ENCODE peak calls at places on chromosomes 3 and 15, in eight cellular contexts. One of them, this sample, is unnamed.

GRCh38 chr3:66797916-66798560 is 200.1 kb upstream of the KBTBD8 start:
- DNase-seq in tibial nerve: no peak
- DNase-seq in fibroblast of lung: peak
- DNase-seq in cardiac fibroblast: peak
- DNase-seq in tibial artery: peak
- DNase-seq in fibroblast of mammary gland: peak
- DNase-seq in lung: peak
- DNase-seq in thoracic aorta: no peak
- DNase-seq in this sample: peak

GRCh38 chr3:13141991-13142412 is 68.8 kb upstream of the IQSEC1 start:
- DNase-seq in tibial nerve: no peak
- DNase-seq in fibroblast of lung: peak
- DNase-seq in cardiac fibroblast: peak
- DNase-seq in tibial artery: peak
- DNase-seq in fibroblast of mammary gland: peak
- DNase-seq in lung: no peak
- DNase-seq in thoracic aorta: no peak
- DNase-seq in this sample: peak

GRCh38 chr15:92101706-92102434 is 248.4 kb downstream of the SLCO3A1 start:
- DNase-seq in tibial nerve: no peak
- DNase-seq in fibroblast of lung: no peak
- DNase-seq in cardiac fibroblast: no peak
- DNase-seq in tibial artery: no peak
- DNase-seq in fibroblast of mammary gland: no peak
- DNase-seq in lung: no peak
- DNase-seq in thoracic aorta: no peak
- DNase-seq in this sample: no peak

GRCh38 chr3:108123326-108123725 is 32.5 kb upstream of the CD47 start:
- DNase-seq in tibial nerve: no peak
- DNase-seq in fibroblast of lung: no peak
- DNase-seq in cardiac fibroblast: no peak
- DNase-seq in tibial artery: no peak
- DNase-seq in fibroblast of mammary gland: no peak
- DNase-seq in lung: no peak
- DNase-seq in thoracic aorta: no peak
- DNase-seq in this sample: no peak

GRCh38 chr3:126911162-126912026 is 71.5 kb upstream of the PLXNA1 start:
- DNase-seq in tibial nerve: no peak
- DNase-seq in fibroblast of lung: peak
- DNase-seq in cardiac fibroblast: peak
- DNase-seq in tibial artery: peak
- DNase-seq in fibroblast of mammary gland: peak
- DNase-seq in lung: peak
- DNase-seq in thoracic aorta: no peak
- DNase-seq in this sample: peak

GRCh38 chr3:14496351-14496750 is 43.8 kb downstream of the GRIP2 start:
- DNase-seq in tibial nerve: no peak
- DNase-seq in fibroblast of lung: no peak
- DNase-seq in cardiac fibroblast: no peak
- DNase-seq in tibial artery: no peak
- DNase-seq in fibroblast of mammary gland: no peak
- DNase-seq in lung: no peak
- DNase-seq in thoracic aorta: no peak
- DNase-seq in this sample: no peak

GRCh38 chr3:182644800-182645433 is 148.4 kb upstream of the ATP11B start:
- DNase-seq in tibial nerve: no peak
- DNase-seq in fibroblast of lung: peak
- DNase-seq in cardiac fibroblast: no peak
- DNase-seq in tibial artery: no peak
- DNase-seq in fibroblast of mammary gland: no peak
- DNase-seq in lung: no peak
- DNase-seq in thoracic aorta: no peak
- DNase-seq in this sample: no peak

GRCh38 chr15:67548862-67549651 is 6.6 kb downstream of the MAP2K5 start:
- DNase-seq in tibial nerve: no peak
- DNase-seq in fibroblast of lung: peak
- DNase-seq in cardiac fibroblast: no peak
- DNase-seq in tibial artery: no peak
- DNase-seq in fibroblast of mammary gland: no peak
- DNase-seq in lung: no peak
- DNase-seq in thoracic aorta: no peak
- DNase-seq in this sample: no peak

GRCh38 chr15:70054884-70055387 is 42.8 kb downstream of the TLE3 start:
- DNase-seq in tibial nerve: no peak
- DNase-seq in fibroblast of lung: no peak
- DNase-seq in cardiac fibroblast: no peak
- DNase-seq in tibial artery: peak
- DNase-seq in fibroblast of mammary gland: no peak
- DNase-seq in lung: no peak
- DNase-seq in thoracic aorta: no peak
- DNase-seq in this sample: no peak

GRCh38 chr3:32374788-32375595 is 16.7 kb upstream of the CMTM7 start:
- DNase-seq in tibial nerve: peak
- DNase-seq in fibroblast of lung: peak
- DNase-seq in cardiac fibroblast: peak
- DNase-seq in tibial artery: peak
- DNase-seq in fibroblast of mammary gland: peak
- DNase-seq in lung: peak
- DNase-seq in thoracic aorta: no peak
- DNase-seq in this sample: peak

GRCh38 chr3:46123646-46124045 is 84.5 kb downstream of the CCR1 start:
- DNase-seq in tibial nerve: no peak
- DNase-seq in fibroblast of lung: no peak
- DNase-seq in cardiac fibroblast: no peak
- DNase-seq in tibial artery: no peak
- DNase-seq in fibroblast of mammary gland: no peak
- DNase-seq in lung: no peak
- DNase-seq in thoracic aorta: no peak
- DNase-seq in this sample: no peak

GRCh38 chr3:89851974-89852621 is 744.7 kb downstream of the EPHA3 start:
- DNase-seq in tibial nerve: no peak
- DNase-seq in fibroblast of lung: peak
- DNase-seq in cardiac fibroblast: peak
- DNase-seq in tibial artery: no peak
- DNase-seq in fibroblast of mammary gland: peak
- DNase-seq in lung: no peak
- DNase-seq in thoracic aorta: no peak
- DNase-seq in this sample: peak

GRCh38 chr3:168828014-168828413 is 732.3 kb upstream of the GOLIM4 start:
- DNase-seq in tibial nerve: no peak
- DNase-seq in fibroblast of lung: no peak
- DNase-seq in cardiac fibroblast: no peak
- DNase-seq in tibial artery: no peak
- DNase-seq in fibroblast of mammary gland: no peak
- DNase-seq in lung: no peak
- DNase-seq in thoracic aorta: no peak
- DNase-seq in this sample: no peak

DNA sequence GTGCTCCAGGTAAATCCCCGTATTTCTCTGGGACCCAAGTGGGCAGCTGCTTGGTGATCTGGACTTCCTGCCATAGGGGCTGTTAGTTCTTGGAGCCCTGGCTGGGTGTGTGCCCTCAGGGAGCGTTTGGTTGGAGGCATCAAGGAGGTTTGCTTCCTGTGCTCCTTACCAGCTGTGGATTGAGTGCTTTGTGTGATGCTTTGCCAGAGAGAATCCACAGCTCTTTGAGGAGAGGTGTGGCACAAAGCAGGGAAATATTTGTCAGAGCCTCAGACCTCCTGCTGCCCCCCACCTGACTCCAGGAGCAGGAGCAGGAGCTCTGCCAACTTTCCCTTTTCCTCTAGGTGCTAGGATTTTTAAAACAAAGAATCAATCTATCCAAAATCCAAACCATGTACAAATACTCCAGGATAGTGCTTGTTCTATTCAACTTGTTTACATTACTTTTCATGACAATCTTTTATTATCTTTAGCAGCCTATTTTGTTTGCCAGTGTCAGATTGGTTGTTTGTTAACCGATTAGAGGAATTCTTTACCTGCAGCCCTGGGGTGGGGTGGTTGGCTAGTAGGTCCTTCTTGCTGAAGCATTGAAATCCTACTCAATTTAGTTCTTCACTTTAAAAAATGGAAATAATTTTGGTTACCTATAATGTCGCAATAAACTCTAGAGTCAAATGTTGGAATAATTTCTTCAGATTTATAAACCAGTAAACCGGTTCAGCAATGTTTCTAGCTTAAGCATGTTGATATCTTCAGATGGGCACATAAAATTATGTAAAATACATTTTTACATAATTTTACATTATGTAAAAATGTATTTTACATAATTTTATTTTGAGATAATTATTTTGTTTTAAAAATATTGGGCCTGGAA is 2.5 kb downstream of the CTDSPL start:
- DNase-seq in tibial nerve: no peak
- DNase-seq in fibroblast of lung: no peak
- DNase-seq in cardiac fibroblast: no peak
- DNase-seq in tibial artery: no peak
- DNase-seq in fibroblast of mammary gland: no peak
- DNase-seq in lung: no peak
- DNase-seq in thoracic aorta: no peak
- DNase-seq in this sample: no peak
- H3K4me3 ChIP-seq in tibial nerve: peak
- H3K4me3 ChIP-seq in fibroblast of lung: peak
- H3K4me3 ChIP-seq in cardiac fibroblast: no peak
- H3K4me3 ChIP-seq in tibial artery: peak
- H3K4me3 ChIP-seq in fibroblast of mammary gland: no peak
- H3K4me3 ChIP-seq in lung: no peak
- H3K4me3 ChIP-seq in thoracic aorta: peak
- H3K4me3 ChIP-seq in this sample: no peak

GRCh38 chr3:60431599-60431958 is 819.7 kb downstream of the FHIT start:
- DNase-seq in tibial nerve: no peak
- DNase-seq in fibroblast of lung: peak
- DNase-seq in cardiac fibroblast: peak
- DNase-seq in tibial artery: no peak
- DNase-seq in fibroblast of mammary gland: peak
- DNase-seq in lung: no peak
- DNase-seq in thoracic aorta: no peak
- DNase-seq in this sample: peak
- TF ChIP-seq CTCF in tibial nerve: no peak
- TF ChIP-seq CTCF in fibroblast of lung: peak
- TF ChIP-seq CTCF in cardiac fibroblast: no peak
- TF ChIP-seq CTCF in tibial artery: no peak
- TF ChIP-seq CTCF in fibroblast of mammary gland: peak
- TF ChIP-seq CTCF in lung: no peak
- TF ChIP-seq CTCF in thoracic aorta: no peak
- TF ChIP-seq CTCF in this sample: peak

GRCh38 chr15:85581495-85581894 is 201.1 kb downstream of the AKAP13 start:
- DNase-seq in tibial nerve: no peak
- DNase-seq in fibroblast of lung: no peak
- DNase-seq in cardiac fibroblast: peak
- DNase-seq in tibial artery: peak
- DNase-seq in fibroblast of mammary gland: peak
- DNase-seq in lung: no peak
- DNase-seq in thoracic aorta: no peak
- DNase-seq in this sample: peak
- H3K4me3 ChIP-seq in tibial nerve: peak
- H3K4me3 ChIP-seq in fibroblast of lung: no peak
- H3K4me3 ChIP-seq in cardiac fibroblast: no peak
- H3K4me3 ChIP-seq in tibial artery: peak
- H3K4me3 ChIP-seq in fibroblast of mammary gland: no peak
- H3K4me3 ChIP-seq in lung: no peak
- H3K4me3 ChIP-seq in thoracic aorta: peak
- H3K4me3 ChIP-seq in this sample: no peak

GRCh38 chr3:60743631-60744164 is 507.6 kb downstream of the FHIT start:
- DNase-seq in tibial nerve: no peak
- DNase-seq in fibroblast of lung: peak
- DNase-seq in cardiac fibroblast: peak
- DNase-seq in tibial artery: no peak
- DNase-seq in fibroblast of mammary gland: no peak
- DNase-seq in lung: no peak
- DNase-seq in thoracic aorta: no peak
- DNase-seq in this sample: no peak
- TF ChIP-seq CTCF in tibial nerve: no peak
- TF ChIP-seq CTCF in fibroblast of lung: no peak
- TF ChIP-seq CTCF in cardiac fibroblast: no peak
- TF ChIP-seq CTCF in tibial artery: no peak
- TF ChIP-seq CTCF in fibroblast of mammary gland: no peak
- TF ChIP-seq CTCF in lung: no peak
- TF ChIP-seq CTCF in thoracic aorta: peak
- TF ChIP-seq CTCF in this sample: no peak

GRCh38 chr3:69324362-69325025 is 61.4 kb downstream of the FRMD4B start:
- DNase-seq in tibial nerve: no peak
- DNase-seq in fibroblast of lung: no peak
- DNase-seq in cardiac fibroblast: peak
- DNase-seq in tibial artery: peak
- DNase-seq in fibroblast of mammary gland: no peak
- DNase-seq in lung: no peak
- DNase-seq in thoracic aorta: no peak
- DNase-seq in this sample: peak

GRCh38 chr3:69328103-69328755 is 57.7 kb downstream of the FRMD4B start:
- DNase-seq in tibial nerve: no peak
- DNase-seq in fibroblast of lung: no peak
- DNase-seq in cardiac fibroblast: no peak
- DNase-seq in tibial artery: no peak
- DNase-seq in fibroblast of mammary gland: no peak
- DNase-seq in lung: no peak
- DNase-seq in thoracic aorta: no peak
- DNase-seq in this sample: no peak

GRCh38 chr3:69325151-69325550 is 60.7 kb downstream of the FRMD4B start:
- DNase-seq in tibial nerve: no peak
- DNase-seq in fibroblast of lung: no peak
- DNase-seq in cardiac fibroblast: no peak
- DNase-seq in tibial artery: no peak
- DNase-seq in fibroblast of mammary gland: no peak
- DNase-seq in lung: no peak
- DNase-seq in thoracic aorta: no peak
- DNase-seq in this sample: no peak

GRCh38 chr3:69328903-69329302 is 57.0 kb downstream of the FRMD4B start:
- DNase-seq in tibial nerve: no peak
- DNase-seq in fibroblast of lung: no peak
- DNase-seq in cardiac fibroblast: no peak
- DNase-seq in tibial artery: no peak
- DNase-seq in fibroblast of mammary gland: no peak
- DNase-seq in lung: no peak
- DNase-seq in thoracic aorta: no peak
- DNase-seq in this sample: no peak

GRCh38 chr3:69326821-69327433 is 59.0 kb downstream of the FRMD4B start:
- DNase-seq in tibial nerve: no peak
- DNase-seq in fibroblast of lung: no peak
- DNase-seq in cardiac fibroblast: peak
- DNase-seq in tibial artery: no peak
- DNase-seq in fibroblast of mammary gland: peak
- DNase-seq in lung: no peak
- DNase-seq in thoracic aorta: no peak
- DNase-seq in this sample: no peak
- H3K4me3 ChIP-seq in tibial nerve: no peak
- H3K4me3 ChIP-seq in fibroblast of lung: no peak
- H3K4me3 ChIP-seq in cardiac fibroblast: no peak
- H3K4me3 ChIP-seq in tibial artery: no peak
- H3K4me3 ChIP-seq in fibroblast of mammary gland: no peak
- H3K4me3 ChIP-seq in lung: no peak
- H3K4me3 ChIP-seq in thoracic aorta: peak
- H3K4me3 ChIP-seq in this sample: no peak